ENCODE peak calls at places on chromosomes 7 and 10, in six cellular contexts. One of them, this sample, is unnamed.

GRCh38 chr10:13839430-13839986 is 252.7 kb downstream of the PRPF18 start:
- DNase-seq in AG08395: peak
- DNase-seq in HTR-8/SVneo: peak
- DNase-seq in stimulated activated CD4-positive, alpha-beta T cell treated with anti-CD3 and anti-CD28 coated beads, Interleukin-12 subunit alpha, Interleukin-12 subunit beta, amount 100 ng/mL, for 4 hours: no peak
- DNase-seq in neural crest cell: no peak
- DNase-seq in M059J: peak
- DNase-seq in this sample: no peak

GRCh38 chr7:70040971-70041766 is 442.9 kb downstream of the AUTS2 start:
- DNase-seq in AG08395: peak
- DNase-seq in stimulated activated CD4-positive, alpha-beta T cell treated with anti-CD3 and anti-CD28 coated beads, Interleukin-12 subunit alpha, Interleukin-12 subunit beta, amount 100 ng/mL, for 4 hours: no peak
- DNase-seq in HTR-8/SVneo: no peak
- DNase-seq in M059J: peak
- DNase-seq in neural crest cell: no peak
- DNase-seq in this sample: no peak

GRCh38 chr7:70698219-70698832 is 433.6 kb upstream of the GALNT17 start:
- DNase-seq in stimulated activated CD4-positive, alpha-beta T cell treated with anti-CD3 and anti-CD28 coated beads, Interleukin-12 subunit alpha, Interleukin-12 subunit beta, amount 100 ng/mL, for 4 hours: no peak
- DNase-seq in AG08395: peak
- DNase-seq in HTR-8/SVneo: no peak
- DNase-seq in neural crest cell: no peak
- DNase-seq in M059J: peak
- DNase-seq in this sample: peak

GRCh38 chr7:142856565-142857245 is 1.8 kb downstream of the EPHB6 start:
- DNase-seq in stimulated activated CD4-positive, alpha-beta T cell treated with anti-CD3 and anti-CD28 coated beads, Interleukin-12 subunit alpha, Interleukin-12 subunit beta, amount 100 ng/mL, for 4 hours: no peak
- DNase-seq in AG08395: no peak
- DNase-seq in neural crest cell: no peak
- DNase-seq in M059J: no peak
- DNase-seq in HTR-8/SVneo: no peak
- DNase-seq in this sample: no peak

GRCh38 chr10:120503695-120504094 is 46.7 kb downstream of the PLPP4 start:
- DNase-seq in AG08395: no peak
- DNase-seq in HTR-8/SVneo: no peak
- DNase-seq in neural crest cell: no peak
- DNase-seq in stimulated activated CD4-positive, alpha-beta T cell treated with anti-CD3 and anti-CD28 coated beads, Interleukin-12 subunit alpha, Interleukin-12 subunit beta, amount 100 ng/mL, for 4 hours: no peak
- DNase-seq in M059J: peak
- DNase-seq in this sample: no peak

GRCh38 chr10:49568235-49568634 is 29.3 kb upstream of the ERCC6 start:
- DNase-seq in neural crest cell: no peak
- DNase-seq in HTR-8/SVneo: no peak
- DNase-seq in M059J: peak
- DNase-seq in AG08395: peak
- DNase-seq in stimulated activated CD4-positive, alpha-beta T cell treated with anti-CD3 and anti-CD28 coated beads, Interleukin-12 subunit alpha, Interleukin-12 subunit beta, amount 100 ng/mL, for 4 hours: no peak
- DNase-seq in this sample: no peak

GRCh38 chr7:78141533-78142281 is 343.1 kb downstream of the PHTF2 start:
- DNase-seq in stimulated activated CD4-positive, alpha-beta T cell treated with anti-CD3 and anti-CD28 coated beads, Interleukin-12 subunit alpha, Interleukin-12 subunit beta, amount 100 ng/mL, for 4 hours: no peak
- DNase-seq in HTR-8/SVneo: no peak
- DNase-seq in AG08395: peak
- DNase-seq in M059J: peak
- DNase-seq in neural crest cell: no peak
- DNase-seq in this sample: no peak

GRCh38 chr7:133530682-133531081 is 277.8 kb downstream of the EXOC4 start:
- DNase-seq in stimulated activated CD4-positive, alpha-beta T cell treated with anti-CD3 and anti-CD28 coated beads, Interleukin-12 subunit alpha, Interleukin-12 subunit beta, amount 100 ng/mL, for 4 hours: no peak
- DNase-seq in AG08395: peak
- DNase-seq in M059J: peak
- DNase-seq in HTR-8/SVneo: no peak
- DNase-seq in neural crest cell: no peak
- DNase-seq in this sample: no peak

GRCh38 chr10:95355241-95355779 is 64.5 kb upstream of the PDLIM1 start:
- DNase-seq in HTR-8/SVneo: no peak
- DNase-seq in stimulated activated CD4-positive, alpha-beta T cell treated with anti-CD3 and anti-CD28 coated beads, Interleukin-12 subunit alpha, Interleukin-12 subunit beta, amount 100 ng/mL, for 4 hours: no peak
- DNase-seq in AG08395: no peak
- DNase-seq in neural crest cell: no peak
- DNase-seq in M059J: no peak
- DNase-seq in this sample: no peak

GRCh38 chr10:34731213-34731612 is 83.9 kb downstream of the PARD3 start:
- DNase-seq in stimulated activated CD4-positive, alpha-beta T cell treated with anti-CD3 and anti-CD28 coated beads, Interleukin-12 subunit alpha, Interleukin-12 subunit beta, amount 100 ng/mL, for 4 hours: no peak
- DNase-seq in HTR-8/SVneo: no peak
- DNase-seq in neural crest cell: no peak
- DNase-seq in AG08395: no peak
- DNase-seq in M059J: no peak
- DNase-seq in this sample: no peak

GRCh38 chr10:14812271-14812670 is 25.6 kb downstream of the CDNF start:
- DNase-seq in M059J: peak
- DNase-seq in AG08395: no peak
- DNase-seq in neural crest cell: no peak
- DNase-seq in stimulated activated CD4-positive, alpha-beta T cell treated with anti-CD3 and anti-CD28 coated beads, Interleukin-12 subunit alpha, Interleukin-12 subunit beta, amount 100 ng/mL, for 4 hours: no peak
- DNase-seq in HTR-8/SVneo: no peak
- DNase-seq in this sample: no peak

GRCh38 chr7:30995541-30995940 is 31.8 kb downstream of the GHRHR start:
- DNase-seq in M059J: no peak
- DNase-seq in AG08395: no peak
- DNase-seq in neural crest cell: no peak
- DNase-seq in stimulated activated CD4-positive, alpha-beta T cell treated with anti-CD3 and anti-CD28 coated beads, Interleukin-12 subunit alpha, Interleukin-12 subunit beta, amount 100 ng/mL, for 4 hours: no peak
- DNase-seq in HTR-8/SVneo: no peak
- DNase-seq in this sample: no peak

GRCh38 chr10:69645751-69646687 is 16.0 kb downstream of the FAM241B start:
- DNase-seq in AG08395: no peak
- DNase-seq in stimulated activated CD4-positive, alpha-beta T cell treated with anti-CD3 and anti-CD28 coated beads, Interleukin-12 subunit alpha, Interleukin-12 subunit beta, amount 100 ng/mL, for 4 hours: no peak
- DNase-seq in M059J: no peak
- DNase-seq in neural crest cell: peak
- DNase-seq in HTR-8/SVneo: no peak
- DNase-seq in this sample: no peak

GRCh38 chr7:149261321-149261828 is 621 bp upstream of the ZNF783 start:
- DNase-seq in HTR-8/SVneo: peak
- DNase-seq in stimulated activated CD4-positive, alpha-beta T cell treated with anti-CD3 and anti-CD28 coated beads, Interleukin-12 subunit alpha, Interleukin-12 subunit beta, amount 100 ng/mL, for 4 hours: no peak
- DNase-seq in AG08395: peak
- DNase-seq in M059J: peak
- DNase-seq in neural crest cell: no peak
- DNase-seq in this sample: no peak

GRCh38 chr7:156050636-156051569 is 238.6 kb upstream of the SHH start:
- DNase-seq in AG08395: no peak
- DNase-seq in M059J: no peak
- DNase-seq in stimulated activated CD4-positive, alpha-beta T cell treated with anti-CD3 and anti-CD28 coated beads, Interleukin-12 subunit alpha, Interleukin-12 subunit beta, amount 100 ng/mL, for 4 hours: no peak
- DNase-seq in neural crest cell: no peak
- DNase-seq in HTR-8/SVneo: no peak
- DNase-seq in this sample: no peak

GRCh38 chr7:371779-372545 is 82.0 kb downstream of the FOXL3 start:
- DNase-seq in stimulated activated CD4-positive, alpha-beta T cell treated with anti-CD3 and anti-CD28 coated beads, Interleukin-12 subunit alpha, Interleukin-12 subunit beta, amount 100 ng/mL, for 4 hours: no peak
- DNase-seq in neural crest cell: no peak
- DNase-seq in M059J: no peak
- DNase-seq in HTR-8/SVneo: no peak
- DNase-seq in AG08395: no peak
- DNase-seq in this sample: no peak

GRCh38 chr10:79377557-79378382 is 30.5 kb downstream of the PPIF start:
- DNase-seq in HTR-8/SVneo: no peak
- DNase-seq in neural crest cell: peak
- DNase-seq in AG08395: no peak
- DNase-seq in M059J: no peak
- DNase-seq in stimulated activated CD4-positive, alpha-beta T cell treated with anti-CD3 and anti-CD28 coated beads, Interleukin-12 subunit alpha, Interleukin-12 subunit beta, amount 100 ng/mL, for 4 hours: no peak
- DNase-seq in this sample: no peak

GRCh38 chr10:117734626-117735405 is 192.3 kb downstream of the EMX2 start:
- DNase-seq in AG08395: no peak
- DNase-seq in M059J: no peak
- DNase-seq in stimulated activated CD4-positive, alpha-beta T cell treated with anti-CD3 and anti-CD28 coated beads, Interleukin-12 subunit alpha, Interleukin-12 subunit beta, amount 100 ng/mL, for 4 hours: no peak
- DNase-seq in HTR-8/SVneo: no peak
- DNase-seq in neural crest cell: peak
- DNase-seq in this sample: no peak

GRCh38 chr7:138023618-138024333 is 21.9 kb upstream of the CREB3L2 start:
- DNase-seq in neural crest cell: no peak
- DNase-seq in AG08395: no peak
- DNase-seq in M059J: no peak
- DNase-seq in stimulated activated CD4-positive, alpha-beta T cell treated with anti-CD3 and anti-CD28 coated beads, Interleukin-12 subunit alpha, Interleukin-12 subunit beta, amount 100 ng/mL, for 4 hours: no peak
- DNase-seq in HTR-8/SVneo: no peak
- DNase-seq in this sample: no peak

This sample was measured in Panc1.